ENCODE peak calls at places on chromosomes 3 and 15, in eight cellular contexts. One of them, this sample, is unnamed.

GRCh38 chr3:71176366-71176765 is 407.2 kb downstream of the FOXP1 start:
- DNase-seq in globus pallidus: no peak
- DNase-seq in omental fat pad: no peak
- DNase-seq in COR-L47: no peak
- DNase-seq in fibroblast of pulmonary artery: no peak
- DNase-seq in naive thymus-derived CD8-positive, alpha-beta T cell: no peak
- DNase-seq in endothelial cell: peak; percentile 8
- DNase-seq in NCI-H345: no peak
- DNase-seq in this sample: no peak

GRCh38 chr3:152718810-152719209 is 116.1 kb upstream of the P2RY1 start:
- DNase-seq in endothelial cell: no peak
- DNase-seq in NCI-H345: no peak
- DNase-seq in omental fat pad: no peak
- DNase-seq in COR-L47: no peak
- DNase-seq in naive thymus-derived CD8-positive, alpha-beta T cell: no peak
- DNase-seq in globus pallidus: no peak
- DNase-seq in fibroblast of pulmonary artery: no peak
- DNase-seq in this sample: peak; percentile 62

GRCh38 chr15:90336705-90337141 is 15.4 kb upstream of the ZNF774 start:
- DNase-seq in fibroblast of pulmonary artery: no peak
- DNase-seq in COR-L47: no peak
- DNase-seq in globus pallidus: peak; percentile 52
- DNase-seq in omental fat pad: no peak
- DNase-seq in naive thymus-derived CD8-positive, alpha-beta T cell: no peak
- DNase-seq in endothelial cell: no peak
- DNase-seq in NCI-H345: no peak
- DNase-seq in this sample: peak; percentile 84

GRCh38 chr3:50467932-50468331 is 35.5 kb downstream of the CACNA2D2 start:
- DNase-seq in NCI-H345: no peak
- DNase-seq in omental fat pad: no peak
- DNase-seq in endothelial cell: no peak
- DNase-seq in fibroblast of pulmonary artery: no peak
- DNase-seq in globus pallidus: no peak
- DNase-seq in naive thymus-derived CD8-positive, alpha-beta T cell: no peak
- DNase-seq in COR-L47: no peak
- DNase-seq in this sample: no peak

GRCh38 chr3:99862208-99862607 is 44.5 kb downstream of the CMSS1 start:
- DNase-seq in NCI-H345: no peak
- DNase-seq in COR-L47: no peak
- DNase-seq in globus pallidus: no peak
- DNase-seq in endothelial cell: no peak
- DNase-seq in fibroblast of pulmonary artery: no peak
- DNase-seq in naive thymus-derived CD8-positive, alpha-beta T cell: no peak
- DNase-seq in omental fat pad: no peak
- DNase-seq in this sample: no peak

GRCh38 chr15:93520206-93520605 is 431.2 kb upstream of the RGMA start:
- DNase-seq in globus pallidus: no peak
- DNase-seq in COR-L47: no peak
- DNase-seq in fibroblast of pulmonary artery: no peak
- DNase-seq in naive thymus-derived CD8-positive, alpha-beta T cell: no peak
- DNase-seq in omental fat pad: no peak
- DNase-seq in endothelial cell: no peak
- DNase-seq in NCI-H345: no peak
- DNase-seq in this sample: no peak

GRCh38 chr3:120931593-120931992 is 23.6 kb downstream of the STXBP5L start:
- DNase-seq in omental fat pad: no peak
- DNase-seq in fibroblast of pulmonary artery: no peak
- DNase-seq in NCI-H345: no peak
- DNase-seq in COR-L47: no peak
- DNase-seq in endothelial cell: no peak
- DNase-seq in naive thymus-derived CD8-positive, alpha-beta T cell: no peak
- DNase-seq in globus pallidus: no peak
- DNase-seq in this sample: no peak

GRCh38 chr15:31400222-31400927 is 73.7 kb downstream of the KLF13 start:
- DNase-seq in COR-L47: no peak
- DNase-seq in naive thymus-derived CD8-positive, alpha-beta T cell: no peak
- DNase-seq in omental fat pad: no peak
- DNase-seq in globus pallidus: no peak
- DNase-seq in endothelial cell: no peak
- DNase-seq in NCI-H345: no peak
- DNase-seq in fibroblast of pulmonary artery: no peak
- DNase-seq in this sample: no peak

GRCh38 chr15:63322541-63322940 is 45.1 kb downstream of the APH1B start:
- DNase-seq in fibroblast of pulmonary artery: peak; percentile 63
- DNase-seq in COR-L47: peak; percentile 16
- DNase-seq in naive thymus-derived CD8-positive, alpha-beta T cell: no peak
- DNase-seq in endothelial cell: peak; percentile 20
- DNase-seq in globus pallidus: no peak
- DNase-seq in NCI-H345: no peak
- DNase-seq in omental fat pad: no peak
- DNase-seq in this sample: peak; percentile 29

GRCh38 chr3:22121068-22121706 is 370.2 kb upstream of the ZNF385D start:
- DNase-seq in endothelial cell: no peak
- DNase-seq in COR-L47: no peak
- DNase-seq in globus pallidus: no peak
- DNase-seq in naive thymus-derived CD8-positive, alpha-beta T cell: no peak
- DNase-seq in NCI-H345: peak; percentile 37
- DNase-seq in fibroblast of pulmonary artery: no peak
- DNase-seq in omental fat pad: no peak
- DNase-seq in this sample: no peak

GRCh38 chr3:143975549-143976152 is 4.0 kb downstream of the DIPK2A start:
- DNase-seq in fibroblast of pulmonary artery: peak; percentile 88
- DNase-seq in omental fat pad: no peak
- DNase-seq in COR-L47: peak; percentile 8
- DNase-seq in naive thymus-derived CD8-positive, alpha-beta T cell: no peak
- DNase-seq in globus pallidus: peak; percentile 84
- DNase-seq in endothelial cell: no peak
- DNase-seq in NCI-H345: peak; percentile 14
- DNase-seq in this sample: peak; percentile 58

GRCh38 chr15:92733090-92733933 is 77.7 kb upstream of the FAM174B start:
- DNase-seq in NCI-H345: no peak
- DNase-seq in COR-L47: no peak
- DNase-seq in endothelial cell: no peak
- DNase-seq in omental fat pad: no peak
- DNase-seq in naive thymus-derived CD8-positive, alpha-beta T cell: no peak
- DNase-seq in globus pallidus: no peak
- DNase-seq in fibroblast of pulmonary artery: no peak
- DNase-seq in this sample: no peak